ENCODE peak calls at places on chromosomes 3 and 15, in six cellular contexts. S is AG10803, Y is foreskin fibroblast, R is LoVo, C is ACHN, F is T-cell. L is an unnamed sample.

GRCh38 chr3:172102123-172102882 is 62.9 kb downstream of the FNDC3B start:
- DNase-seq in S (no peak), Y (no peak), R (no peak), C (no peak), F (peak), L (peak)

GRCh38 chr3:140292154-140292553 is 357.2 kb downstream of the CLSTN2 start:
- DNase-seq in S (peak), Y (peak), R (no peak), C (no peak), F (no peak), L (no peak)

GRCh38 chr15:81001180-81002003 is 669 bp downstream of the TLNRD1 start:
- DNase-seq in S (peak), Y (peak), R (peak), C (peak), F (peak), L (peak)

GRCh38 chr15:100812802-100813201 is 66.8 kb upstream of the ALDH1A3 start:
- DNase-seq in S (no peak), Y (no peak), R (no peak), C (no peak), F (no peak), L (no peak)

GRCh38 chr3:194686816-194687637 is 1.3 kb downstream of the FAM43A start:
- DNase-seq in S (peak), Y (peak), R (no peak), C (peak), F (peak), L (peak)

GRCh38 chr3:169091196-169091595 is 572.3 kb downstream of the MECOM start:
- DNase-seq in S (peak), Y (peak), R (no peak), C (no peak), F (no peak), L (no peak)

GRCh38 chr15:83475551-83475950 is 28.4 kb downstream of the SH3GL3 start:
- DNase-seq in S (peak), Y (peak), R (no peak), C (peak), F (no peak), L (no peak)

GRCh38 chr3:177282028-177282655 is 84.9 kb upstream of the TBL1XR1 start:
- DNase-seq in S (no peak), Y (no peak), R (no peak), C (no peak), F (no peak), L (no peak)

GRCh38 chr15:68643216-68643830 is 64.5 kb downstream of the CORO2B start:
- DNase-seq in S (no peak), Y (no peak), R (no peak), C (no peak), F (no peak), L (no peak)

L was measured in central memory CD4-positive, alpha-beta T cell.